ENCODE peak calls at places on chromosomes 4 and X, in four cellular contexts. A is tibial nerve, X is body of pancreas, P is IMR-90. B is an unnamed sample.

GRCh38 chr4:56372774-56373173 is 14.5 kb downstream of the AASDH start:
- DNase-seq in A (no peak), X (no peak), P (peak), B (no peak)

GRCh38 chr4:170887396-170887795 is 797.6 kb upstream of the AADAT start:
- DNase-seq in A (no peak), X (no peak), P (no peak), B (no peak)

GRCh38 chrX:109537324-109537665 is 651 bp downstream of the NXT2 start:
- DNase-seq in A (no peak), X (peak), P (peak), B (peak)

GRCh38 chrX:15675490-15675921 is 10.9 kb upstream of the CLTRN start:
- DNase-seq in A (peak), X (peak), P (no peak), B (peak)

GRCh38 chr4:16192067-16192466 is 34.2 kb downstream of the TAPT1 start:
- DNase-seq in A (no peak), X (no peak), P (no peak), B (no peak)

GRCh38 chrX:9878141-9878875 is 88.8 kb upstream of the CLDN34 start:
- DNase-seq in A (no peak), X (no peak), P (peak), B (no peak)

GRCh38 chr4:102815981-102816380 is 11.4 kb downstream of the UBE2D3 start:
- DNase-seq in A (no peak), X (no peak), P (peak), B (no peak)

GRCh38 chr4:30837131-30837539 is 117.0 kb downstream of the PCDH7 start:
- DNase-seq in A (no peak), X (no peak), P (peak), B (no peak)

GRCh38 chr4:17814140-17814539 is 3.4 kb downstream of the NCAPG start:
- DNase-seq in A (no peak), X (no peak), P (peak), B (no peak)

GRCh38 chr4:119315036-119315435 is 6.9 kb downstream of the FABP2 start:
- DNase-seq in A (no peak), X (no peak), P (peak), B (no peak)

GRCh38 chr4:15913631-15913970 is 24.9 kb downstream of the FGFBP1 start:
- DNase-seq in A (no peak), X (no peak), P (peak), B (no peak)

GRCh38 chr4:109065006-109065405 is 237.5 kb downstream of the COL25A1 start:
- DNase-seq in A (no peak), X (no peak), P (no peak), B (no peak)

GRCh38 chr4:179596621-179597020 is 2154.4 kb upstream of the AGA start:
- DNase-seq in A (no peak), X (no peak), P (peak), B (no peak)

DNA sequence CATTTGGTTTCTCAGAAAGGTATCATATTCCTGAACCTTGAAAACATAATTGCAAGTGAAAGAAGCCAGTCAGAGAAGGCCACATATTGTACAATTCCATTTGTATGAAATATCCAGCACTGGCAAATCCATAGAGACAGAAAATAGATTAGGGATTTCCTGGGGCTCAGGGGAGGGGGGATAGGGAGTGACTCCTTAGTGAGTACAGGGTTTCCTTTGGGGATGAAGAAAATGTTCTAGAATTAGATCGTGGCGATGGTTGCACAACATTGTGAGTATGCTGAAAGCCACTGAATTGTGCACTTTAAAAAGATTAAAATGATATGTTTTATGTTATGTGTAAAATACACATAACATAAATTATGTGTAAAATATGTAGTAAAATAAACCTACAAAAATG is 10.3 kb downstream of the XPNPEP2 start:
- DNase-seq in A (no peak), X (no peak), P (no peak), B (no peak)
- H3K27ac ChIP-seq in A (no peak), X (no peak), P (no peak), B (no peak)

GRCh38 chr4:23957465-23957864 is 67.6 kb upstream of the PPARGC1A start:
- DNase-seq in A (no peak), X (no peak), P (no peak), B (no peak)
- TF ChIP-seq CTCF in A (no peak), X (no peak), P (no peak), B (peak)

GRCh38 chr4:1565598-1566295 is 118.4 kb downstream of the FAM53A start:
- DNase-seq in A (no peak), X (no peak), P (no peak), B (no peak)
- TF ChIP-seq POLR2A in A (no peak), X (no peak), P (no peak), B (no peak)

GRCh38 chr4:173038192-173038896 is 130.3 kb upstream of the GALNT7 start:
- DNase-seq in A (no peak), X (no peak), P (no peak), B (no peak)

GRCh38 chr4:173041482-173041881 is 127.1 kb upstream of the GALNT7 start:
- DNase-seq in A (no peak), X (no peak), P (no peak), B (no peak)

GRCh38 chr4:173039617-173040176 is 128.9 kb upstream of the GALNT7 start:
- DNase-seq in A (no peak), X (no peak), P (no peak), B (no peak)

GRCh38 chr4:173040200-173040599 is 128.4 kb upstream of the GALNT7 start:
- DNase-seq in A (no peak), X (peak), P (peak), B (no peak)

GRCh38 chr4:173037242-173037641 is 131.4 kb upstream of the GALNT7 start:
- DNase-seq in A (no peak), X (no peak), P (no peak), B (no peak)
- H3K27ac ChIP-seq in A (no peak), X (no peak), P (no peak), B (no peak)

GRCh38 chrX:46040001-46040400 is 505.2 kb downstream of the ZNF674 start:
- DNase-seq in A (no peak), X (no peak), P (no peak), B (no peak)
- TF ChIP-seq CTCF in A (no peak), X (no peak), P (no peak), B (no peak)

DNA sequence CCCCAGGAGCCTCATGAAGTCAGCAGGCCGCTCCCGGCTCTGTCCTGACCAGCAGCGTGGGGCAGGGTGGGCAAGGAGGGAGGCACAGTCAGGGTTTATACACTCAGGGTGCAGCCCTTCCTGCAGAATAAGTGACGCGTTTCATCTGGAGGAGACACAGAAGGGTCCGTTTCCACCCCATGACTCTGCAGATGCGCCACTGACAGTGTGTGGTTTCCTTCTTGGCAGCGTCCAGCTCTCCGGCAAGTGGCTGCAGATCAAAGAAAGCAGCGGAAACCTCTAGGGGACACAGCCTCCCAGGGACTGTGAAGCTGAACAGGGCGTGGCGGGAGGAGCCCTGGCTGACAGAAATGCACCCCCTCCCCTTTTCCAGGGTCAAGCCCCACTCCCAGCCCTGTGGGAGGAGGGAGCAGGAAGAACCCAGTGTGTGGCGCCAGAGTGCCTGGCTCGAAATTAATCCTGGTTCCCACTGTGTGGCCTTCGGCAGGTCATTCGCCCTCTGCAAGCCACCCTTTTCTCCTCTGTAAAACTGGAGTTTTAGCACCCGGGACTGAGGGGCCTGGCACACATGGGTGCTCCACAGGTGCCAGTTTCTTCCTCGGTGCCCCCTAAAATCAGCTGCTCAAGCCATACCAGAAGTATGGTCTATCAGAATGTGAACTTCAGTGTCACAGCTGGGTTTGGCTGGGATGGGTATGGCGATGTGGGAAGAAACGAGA is 17.3 kb upstream of the TBC1D14 start:
- DNase-seq in A (peak), X (no peak), P (peak), B (peak)
- TF ChIP-seq POLR2A in A (no peak), X (no peak), P (no peak), B (no peak)

GRCh38 chr4:124429746-124430250 is 282.7 kb downstream of the ANKRD50 start:
- DNase-seq in A (no peak), X (no peak), P (no peak), B (no peak)

GRCh38 chr4:124433044-124433443 is 279.5 kb downstream of the ANKRD50 start:
- DNase-seq in A (no peak), X (no peak), P (no peak), B (no peak)

GRCh38 chr4:124431663-124432192 is 280.8 kb downstream of the ANKRD50 start:
- DNase-seq in A (no peak), X (no peak), P (peak), B (no peak)

GRCh38 chr4:124433500-124433899 is 279.0 kb downstream of the ANKRD50 start:
- DNase-seq in A (no peak), X (no peak), P (no peak), B (no peak)

DNA sequence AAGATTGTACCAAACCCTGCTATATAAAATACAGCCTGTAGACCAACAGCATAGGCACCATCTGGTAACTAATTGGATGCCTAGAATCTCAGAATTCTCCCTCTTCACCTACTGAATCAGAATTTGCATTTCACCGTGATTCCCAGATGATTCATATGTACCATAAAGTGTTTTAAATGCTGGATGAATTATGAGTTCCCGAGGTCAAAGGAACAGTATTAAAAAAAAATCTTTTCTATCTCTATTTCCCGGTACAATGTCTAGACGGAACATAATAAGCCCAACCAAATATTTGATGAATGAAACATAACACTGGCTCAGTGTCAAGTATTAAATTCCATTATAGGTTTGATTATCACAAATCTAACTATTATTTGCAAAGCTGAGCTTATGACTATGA is 280.0 kb downstream of the ANKRD50 start:
- DNase-seq in A (no peak), X (no peak), P (peak), B (no peak)
- H3K27ac ChIP-seq in A (no peak), X (no peak), P (no peak), B (no peak)

DNA sequence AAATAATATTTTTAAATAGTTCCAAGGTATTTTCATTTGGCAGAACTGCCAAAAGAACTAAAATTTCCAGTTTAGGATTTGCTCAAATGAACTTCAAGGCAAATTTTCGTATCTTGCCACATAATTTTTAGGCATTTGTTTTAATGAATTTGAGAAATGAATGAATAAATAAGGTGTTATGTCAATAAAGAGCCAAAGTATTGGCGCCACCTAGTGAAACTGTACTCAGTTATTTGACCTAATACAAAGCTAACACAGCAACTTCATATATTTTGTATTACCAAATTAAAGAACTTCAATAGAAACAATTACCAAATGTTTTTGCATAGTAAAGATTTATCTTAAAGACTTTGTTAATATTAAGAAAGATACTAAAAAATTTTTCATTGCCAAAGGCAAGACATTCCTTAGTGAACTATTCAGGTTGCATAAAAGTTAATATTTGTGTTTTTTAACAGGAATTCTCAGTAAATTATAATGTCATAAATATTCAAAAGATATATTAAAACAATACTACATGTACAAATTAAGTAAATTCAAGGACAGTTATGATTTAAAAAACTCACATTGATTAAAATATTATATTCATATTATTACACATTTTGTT is 50.3 kb downstream of the STPG2 start:
- DNase-seq in A (no peak), X (no peak), P (peak), B (no peak)
- TF ChIP-seq CTCF in A (no peak), X (peak), P (peak), B (peak)

GRCh38 chr4:71785957-71786356 is 2.1 kb upstream of the GC start:
- DNase-seq in A (no peak), X (no peak), P (no peak), B (no peak)

GRCh38 chr4:71784569-71785197 is 804 bp upstream of the GC start:
- DNase-seq in A (no peak), X (no peak), P (no peak), B (no peak)

GRCh38 chr4:71783972-71784371 is at the start of gene GC:
- DNase-seq in A (no peak), X (no peak), P (no peak), B (no peak)
- TF ChIP-seq POLR2A in A (no peak), X (no peak), P (no peak), B (no peak)

GRCh38 chr4:87090305-87090704 is 130.1 kb downstream of the KLHL8 start:
- DNase-seq in A (no peak), X (no peak), P (no peak), B (no peak)
- H3K27ac ChIP-seq in A (no peak), X (no peak), P (no peak), B (no peak)